ENCODE peak calls at places on chromosomes 5 and 9, in six cellular contexts. B, U, P, E, T and Y are unnamed samples.

GRCh38 chr9:127847155-127847463 is 7.3 kb downstream of the ENG start:
- DNase-seq in T (no peak), U (no peak), E (no peak), P (no peak), B (no peak), Y (no peak)

GRCh38 chr5:84242286-84242685 is 142.4 kb downstream of the EDIL3 start:
- DNase-seq in E (peak), B (no peak), U (no peak), T (no peak), P (no peak), Y (no peak)

GRCh38 chr5:143495823-143496275 is 92.4 kb upstream of the NR3C1 start:
- DNase-seq in E (peak), B (no peak), U (no peak), P (no peak), T (no peak), Y (no peak)

GRCh38 chr9:127244609-127245601 is 19.7 kb upstream of the GARNL3 start:
- DNase-seq in B (no peak), T (peak), E (peak), P (peak), U (peak), Y (peak)

GRCh38 chr9:129656795-129657390 is 8.6 kb upstream of the PRRX2 start:
- DNase-seq in B (peak), T (no peak), P (no peak), U (no peak), E (no peak), Y (no peak)

GRCh38 chr5:151680944-151681427 is 5.7 kb downstream of the SPARC start:
- DNase-seq in B (no peak), P (no peak), U (no peak), E (peak), T (no peak), Y (no peak)

GRCh38 chr5:62421414-62421813 is 8.9 kb downstream of the IPO11 start:
- DNase-seq in U (no peak), E (no peak), T (no peak), B (no peak), P (no peak), Y (no peak)

GRCh38 chr5:168151041-168151440 is 140.4 kb upstream of the WWC1 start:
- DNase-seq in U (no peak), P (no peak), T (no peak), E (no peak), B (no peak), Y (no peak)

GRCh38 chr5:171495122-171495700 is 75.8 kb downstream of the FGF18 start:
- DNase-seq in P (no peak), T (no peak), B (no peak), E (peak), U (no peak), Y (no peak)

GRCh38 chr5:65925094-65925600 is 1.2 kb upstream of the ERBIN start:
- DNase-seq in P (peak), T (peak), B (no peak), U (peak), E (peak), Y (peak)

GRCh38 chr5:66450988-66451387 is 145.2 kb upstream of the MAST4 start:
- DNase-seq in T (no peak), U (no peak), E (no peak), B (no peak), P (no peak), Y (no peak)

GRCh38 chr5:181087309-181087708 is 43.7 kb downstream of the OR2V1 start:
- DNase-seq in U (no peak), B (no peak), T (no peak), E (no peak), P (no peak), Y (peak)

GRCh38 chr5:176716320-176716719 is 69.0 kb downstream of the TSPAN17 start:
- DNase-seq in E (peak), P (no peak), B (no peak), U (no peak), T (no peak), Y (no peak)

GRCh38 chr9:126531591-126531990 is 82.1 kb upstream of the LMX1B start:
- DNase-seq in B (no peak), E (no peak), P (no peak), T (no peak), U (no peak), Y (peak)

GRCh38 chr5:27311544-27311943 is 273.2 kb upstream of the CDH9 start:
- DNase-seq in T (no peak), P (no peak), U (no peak), B (no peak), E (peak), Y (no peak)

GRCh38 chr5:1661311-1661710 is 137.6 kb upstream of the LPCAT1 start:
- DNase-seq in U (no peak), B (no peak), T (no peak), P (no peak), E (no peak), Y (no peak)

GRCh38 chr5:44935262-44935661 is 126.5 kb downstream of the MRPS30 start:
- DNase-seq in T (no peak), B (no peak), P (no peak), E (no peak), U (no peak), Y (no peak)

GRCh38 chr5:154390096-154390495 is 55.7 kb upstream of the SAP30L start:
- DNase-seq in T (no peak), U (no peak), P (no peak), E (peak), B (no peak), Y (no peak)

GRCh38 chr5:97838214-97838613 is 655.2 kb upstream of the RIOK2 start:
- DNase-seq in U (no peak), P (no peak), B (peak), T (no peak), E (peak), Y (no peak)

GRCh38 chr5:135631356-135631755 is 52.6 kb upstream of the CXCL14 start:
- DNase-seq in P (no peak), E (no peak), T (no peak), B (no peak), U (no peak), Y (no peak)

GRCh38 chr5:83255268-83255667 is 177.9 kb downstream of the XRCC4 start:
- DNase-seq in T (no peak), E (peak), P (no peak), U (no peak), B (no peak), Y (no peak)

GRCh38 chr9:5499889-5500398 is 10.4 kb upstream of the PDCD1LG2 start:
- DNase-seq in E (peak), B (no peak), P (no peak), T (no peak), U (no peak), Y (no peak)

GRCh38 chr5:150158170-150158949 is 2.7 kb upstream of the PDGFRB start:
- DNase-seq in E (peak), U (no peak), B (no peak), P (no peak), T (peak), Y (no peak)

GRCh38 chr5:3010953-3011763 is 259.7 kb upstream of the IRX2 start:
- DNase-seq in B (no peak), U (no peak), T (no peak), E (no peak), P (no peak), Y (no peak)

GRCh38 chr9:106286249-106286648 is 576.7 kb upstream of the ZNF462 start:
- DNase-seq in U (no peak), B (peak), T (no peak), P (no peak), E (no peak), Y (no peak)

GRCh38 chr9:106288689-106289088 is 574.3 kb upstream of the ZNF462 start:
- DNase-seq in T (no peak), U (no peak), E (no peak), P (no peak), B (no peak), Y (no peak)

GRCh38 chr9:106287108-106287631 is 575.8 kb upstream of the ZNF462 start:
- DNase-seq in T (no peak), B (no peak), U (no peak), P (no peak), E (no peak), Y (no peak)

DNA sequence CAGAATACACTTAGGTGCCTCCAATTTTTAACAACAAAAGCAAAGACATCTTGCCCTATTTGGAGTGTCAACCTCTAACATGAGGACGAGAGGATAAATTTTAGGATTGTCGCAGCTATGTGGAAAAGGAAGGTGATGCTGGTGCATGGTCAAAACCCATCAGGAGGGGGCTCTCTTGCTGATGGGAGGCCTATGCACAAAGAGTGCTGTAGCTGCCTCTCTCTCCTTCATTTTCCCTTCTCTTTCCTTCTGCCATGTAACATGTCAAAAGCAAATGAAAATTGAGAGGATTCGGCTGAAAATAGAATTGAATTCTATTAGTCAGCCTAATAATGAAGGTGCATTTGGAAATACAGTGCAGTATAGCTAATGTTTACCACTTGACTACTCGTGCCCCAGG is 578.7 kb upstream of the ZNF462 start:
- DNase-seq in U (no peak), B (no peak), T (no peak), E (no peak), P (no peak), Y (no peak)
- TF ChIP-seq CTCF in U (no peak), B (no peak), T (no peak), E (no peak), P (no peak), Y (no peak)

GRCh38 chr9:105413486-105414068 is 34.3 kb upstream of the FSD1L start:
- DNase-seq in U (no peak), P (no peak), E (peak), B (no peak), T (no peak), Y (no peak)
- TF ChIP-seq CTCF in U (no peak), P (no peak), E (peak), B (peak), T (no peak), Y (no peak)

GRCh38 chr9:114155967-114156294 is 594 bp downstream of the COL27A1 start:
- DNase-seq in B (no peak), U (no peak), P (no peak), E (no peak), T (no peak), Y (no peak)

GRCh38 chr9:114154597-114155102 is 687 bp upstream of the COL27A1 start:
- DNase-seq in T (no peak), P (no peak), E (no peak), B (no peak), U (no peak), Y (no peak)

GRCh38 chr9:114156311-114156657 is 947 bp downstream of the COL27A1 start:
- DNase-seq in U (no peak), T (no peak), B (no peak), P (no peak), E (no peak), Y (no peak)

GRCh38 chr9:114155263-114155966 is at the start of gene COL27A1:
- DNase-seq in B (no peak), E (peak), U (peak), P (peak), T (peak), Y (peak)

GRCh38 chr9:114153761-114154596 is 1.4 kb upstream of the COL27A1 start:
- DNase-seq in U (no peak), B (no peak), P (no peak), T (no peak), E (peak), Y (no peak)
- TF ChIP-seq CTCF in U (no peak), B (peak), P (no peak), T (peak), E (peak), Y (no peak)

GRCh38 chr5:107635276-107635675 is 35.5 kb downstream of the EFNA5 start:
- DNase-seq in T (no peak), B (no peak), U (no peak), E (no peak), P (no peak), Y (no peak)
- TF ChIP-seq CTCF in T (no peak), B (no peak), U (no peak), E (no peak), P (no peak), Y (no peak)

DNA sequence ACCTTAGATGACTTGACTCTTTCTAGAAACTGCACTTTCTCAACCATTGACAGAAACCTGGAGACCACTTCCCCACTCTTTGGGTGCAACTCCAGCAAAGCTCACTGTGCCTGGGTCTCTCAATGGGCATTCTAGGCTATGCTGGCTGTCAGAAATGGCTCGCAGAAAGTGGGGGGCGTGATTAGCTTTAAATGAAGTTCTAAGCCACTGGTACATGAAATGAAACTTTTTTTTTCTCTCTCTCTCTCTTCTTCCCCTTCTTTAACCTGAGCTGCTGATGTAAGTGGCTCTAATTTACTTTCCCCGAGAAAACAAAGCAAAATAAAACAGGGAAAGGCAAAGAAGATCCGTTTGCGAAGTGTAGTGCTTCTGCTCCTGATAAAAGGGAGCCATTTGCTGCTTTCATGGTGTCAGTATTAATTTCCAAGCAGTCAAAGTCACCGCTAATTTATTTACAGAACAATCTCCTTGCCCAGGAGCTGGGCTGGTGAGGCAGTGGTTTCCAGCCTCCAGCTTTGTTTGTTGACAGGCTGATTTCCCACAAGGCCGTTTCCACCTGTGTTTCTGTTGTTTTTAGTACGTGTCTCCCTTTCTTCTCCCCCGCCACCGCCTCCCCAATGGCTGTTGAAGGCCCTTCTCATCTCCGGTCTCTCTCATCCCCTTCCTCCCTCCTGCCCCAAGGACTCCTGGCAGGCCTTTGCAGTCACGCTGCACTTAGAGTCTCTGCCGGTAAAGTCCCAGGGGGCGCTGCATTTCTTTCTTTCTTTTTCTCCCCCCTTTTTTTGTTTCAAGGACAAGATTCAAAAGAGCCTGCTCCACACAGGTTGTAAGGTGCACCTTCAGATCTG is 422.9 kb downstream of the EBF1 start:
- DNase-seq in E (no peak), B (no peak), T (no peak), P (no peak), U (no peak), Y (no peak)
- TF ChIP-seq CTCF in E (no peak), B (peak), T (no peak), P (no peak), U (no peak), Y (no peak)

DNA sequence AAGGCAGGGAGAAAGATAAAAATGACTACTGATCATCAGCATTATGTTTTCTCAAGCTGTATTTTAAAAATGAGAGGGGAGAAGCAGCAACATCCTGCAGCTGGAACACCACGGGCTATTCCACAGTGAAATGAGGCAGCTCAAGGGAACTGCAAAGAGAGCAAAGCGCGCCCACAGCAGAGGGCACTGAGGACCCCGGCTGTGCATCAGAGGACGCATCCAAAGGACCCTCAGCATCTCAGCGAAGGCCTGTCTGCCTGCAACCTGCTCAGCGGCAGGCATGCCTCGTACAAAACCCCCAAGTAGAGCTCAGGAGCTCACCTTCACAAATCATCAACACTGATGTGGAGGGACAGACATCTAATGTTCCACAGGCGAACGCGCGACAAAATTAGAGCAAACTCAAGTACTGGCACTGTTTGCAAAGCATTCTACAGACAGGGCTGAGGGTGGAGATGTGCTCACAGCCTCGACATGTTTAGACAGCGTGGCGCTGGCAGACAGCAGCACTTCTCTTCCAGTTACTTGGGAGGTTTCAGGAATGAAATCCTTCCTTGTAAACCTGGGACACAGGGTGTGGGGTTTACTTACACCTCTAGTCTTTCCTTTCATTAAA is 80.9 kb downstream of the DCP2 start:
- DNase-seq in T (no peak), U (no peak), E (no peak), P (no peak), B (no peak), Y (no peak)
- TF ChIP-seq CTCF in T (no peak), U (no peak), E (no peak), P (no peak), B (no peak), Y (no peak)